ENCODE peak calls at places on chromosomes 5 and 9, in five cellular contexts. One of them, this sample, is unnamed.

GRCh38 chr9:134769084-134769455 is 111.5 kb upstream of the FCN2 start:
- DNase-seq in AG04449: no peak
- DNase-seq in HFFc6: peak; percentile 59
- DNase-seq in HCT116: no peak
- DNase-seq in B cell: no peak
- DNase-seq in this sample: no peak

GRCh38 chr5:92527311-92528078 is 1053.5 kb downstream of the NR2F1-AS1 start:
- DNase-seq in HCT116: no peak
- DNase-seq in HFFc6: peak; percentile 56
- DNase-seq in AG04449: no peak
- DNase-seq in B cell: no peak
- DNase-seq in this sample: no peak

GRCh38 chr5:135174315-135175096 is 140.5 kb upstream of the PITX1 start:
- DNase-seq in HCT116: no peak
- DNase-seq in B cell: no peak
- DNase-seq in AG04449: no peak
- DNase-seq in HFFc6: no peak
- DNase-seq in this sample: no peak

GRCh38 chr9:122179690-122180074 is 20.0 kb downstream of the MORN5 start:
- DNase-seq in HFFc6: no peak
- DNase-seq in B cell: no peak
- DNase-seq in HCT116: peak; percentile 7
- DNase-seq in AG04449: no peak
- DNase-seq in this sample: no peak

GRCh38 chr9:34169125-34169524 is 9.7 kb upstream of the UBAP1 start:
- DNase-seq in HCT116: no peak
- DNase-seq in AG04449: no peak
- DNase-seq in B cell: no peak
- DNase-seq in HFFc6: no peak
- DNase-seq in this sample: no peak

GRCh38 chr5:43123887-43124286 is 3.2 kb downstream of the ZNF131 start:
- DNase-seq in HFFc6: no peak
- DNase-seq in AG04449: no peak
- DNase-seq in B cell: no peak
- DNase-seq in HCT116: no peak
- DNase-seq in this sample: no peak

GRCh38 chr5:5317976-5318375 is 104.5 kb upstream of the ICE1 start:
- DNase-seq in B cell: no peak
- DNase-seq in HFFc6: no peak
- DNase-seq in AG04449: no peak
- DNase-seq in HCT116: no peak
- DNase-seq in this sample: no peak

GRCh38 chr9:129462360-129462759 is 158.5 kb downstream of the C9orf50 start:
- DNase-seq in HFFc6: no peak
- DNase-seq in HCT116: no peak
- DNase-seq in B cell: no peak
- DNase-seq in AG04449: no peak
- DNase-seq in this sample: no peak

GRCh38 chr5:139050432-139050831 is 147.7 kb downstream of the SIL1 start:
- DNase-seq in AG04449: no peak
- DNase-seq in HFFc6: no peak
- DNase-seq in HCT116: no peak
- DNase-seq in B cell: no peak
- DNase-seq in this sample: no peak

GRCh38 chr5:151721087-151721646 is 34.5 kb upstream of the SPARC start:
- DNase-seq in B cell: peak; percentile 43
- DNase-seq in AG04449: no peak
- DNase-seq in HCT116: no peak
- DNase-seq in HFFc6: no peak
- DNase-seq in this sample: peak; percentile 57

GRCh38 chr9:123033864-123034598 is 564 bp downstream of the GPR21 start:
- DNase-seq in HCT116: no peak
- DNase-seq in AG04449: no peak
- DNase-seq in B cell: peak; percentile 19
- DNase-seq in HFFc6: no peak
- DNase-seq in this sample: no peak

GRCh38 chr9:106643211-106643930 is 219.6 kb upstream of the ZNF462 start:
- DNase-seq in B cell: no peak
- DNase-seq in HCT116: no peak
- DNase-seq in HFFc6: no peak
- DNase-seq in AG04449: no peak
- DNase-seq in this sample: no peak

GRCh38 chr5:69450116-69450515 is 35.2 kb downstream of the MARVELD2 start:
- DNase-seq in AG04449: peak; percentile 49
- DNase-seq in B cell: no peak
- DNase-seq in HCT116: peak; percentile 42
- DNase-seq in HFFc6: peak; percentile 89
- DNase-seq in this sample: no peak

GRCh38 chr5:55154893-55155292 is 5.1 kb upstream of the GPX8 start:
- DNase-seq in AG04449: peak; percentile 19
- DNase-seq in B cell: no peak
- DNase-seq in HFFc6: peak; percentile 68
- DNase-seq in HCT116: no peak
- DNase-seq in this sample: no peak

GRCh38 chr5:142501890-142502289 is 177.1 kb upstream of the SPRY4 start:
- DNase-seq in AG04449: no peak
- DNase-seq in B cell: no peak
- DNase-seq in HCT116: no peak
- DNase-seq in HFFc6: no peak
- DNase-seq in this sample: no peak

GRCh38 chr5:12626556-12626955 is 722.3 kb upstream of the CTNND2 start:
- DNase-seq in HCT116: no peak
- DNase-seq in B cell: no peak
- DNase-seq in AG04449: no peak
- DNase-seq in HFFc6: no peak
- DNase-seq in this sample: no peak

GRCh38 chr9:115668506-115668905 is 485.1 kb upstream of the PAPPA start:
- DNase-seq in HCT116: no peak
- DNase-seq in B cell: no peak
- DNase-seq in HFFc6: peak; percentile 69
- DNase-seq in AG04449: peak; percentile 83
- DNase-seq in this sample: no peak

GRCh38 chr5:168992687-168993086 is 308.3 kb downstream of the SLIT3 start:
- DNase-seq in AG04449: no peak
- DNase-seq in HCT116: peak; percentile 22
- DNase-seq in B cell: no peak
- DNase-seq in HFFc6: no peak
- DNase-seq in this sample: no peak

GRCh38 chr5:147854331-147854730 is 22.9 kb upstream of the SPINK1 start:
- DNase-seq in B cell: no peak
- DNase-seq in HCT116: no peak
- DNase-seq in HFFc6: no peak
- DNase-seq in AG04449: no peak
- DNase-seq in this sample: no peak

GRCh38 chr9:29556746-29557145 is 1983.5 kb upstream of the C9orf72 start:
- DNase-seq in HCT116: no peak
- DNase-seq in B cell: no peak
- DNase-seq in AG04449: no peak
- DNase-seq in HFFc6: no peak
- DNase-seq in this sample: no peak

GRCh38 chr5:16733597-16733996 is 116.8 kb upstream of the RETREG1 start:
- DNase-seq in B cell: no peak
- DNase-seq in HCT116: no peak
- DNase-seq in HFFc6: no peak
- DNase-seq in AG04449: no peak
- DNase-seq in this sample: no peak

GRCh38 chr9:72305102-72305546 is 59.9 kb downstream of the ZFAND5 start:
- DNase-seq in AG04449: no peak
- DNase-seq in B cell: peak; percentile 64
- DNase-seq in HCT116: peak; percentile 95
- DNase-seq in HFFc6: no peak
- DNase-seq in this sample: no peak

GRCh38 chr9:137071282-137071681 is 925 bp upstream of the SAPCD2 start:
- DNase-seq in HCT116: no peak
- DNase-seq in B cell: no peak
- DNase-seq in HFFc6: no peak
- DNase-seq in AG04449: no peak
- DNase-seq in this sample: no peak

GRCh38 chr5:148626986-148627385 is 27.3 kb downstream of the HTR4 start:
- DNase-seq in B cell: no peak
- DNase-seq in HCT116: no peak
- DNase-seq in AG04449: no peak
- DNase-seq in HFFc6: no peak
- DNase-seq in this sample: no peak

GRCh38 chr5:113721171-113721570 is 207.7 kb downstream of the YTHDC2 start:
- DNase-seq in AG04449: no peak
- DNase-seq in HCT116: no peak
- DNase-seq in HFFc6: no peak
- DNase-seq in B cell: no peak
- DNase-seq in this sample: no peak

GRCh38 chr5:76602094-76602726 is 21.0 kb downstream of the F2RL2 start:
- DNase-seq in B cell: no peak
- DNase-seq in HFFc6: no peak
- DNase-seq in AG04449: no peak
- DNase-seq in HCT116: no peak
- DNase-seq in this sample: no peak

GRCh38 chr5:158234323-158235158 is 375.6 kb upstream of the CLINT1 start:
- DNase-seq in HFFc6: no peak
- DNase-seq in HCT116: no peak
- DNase-seq in AG04449: no peak
- DNase-seq in B cell: peak; percentile 12
- DNase-seq in this sample: no peak

DNA sequence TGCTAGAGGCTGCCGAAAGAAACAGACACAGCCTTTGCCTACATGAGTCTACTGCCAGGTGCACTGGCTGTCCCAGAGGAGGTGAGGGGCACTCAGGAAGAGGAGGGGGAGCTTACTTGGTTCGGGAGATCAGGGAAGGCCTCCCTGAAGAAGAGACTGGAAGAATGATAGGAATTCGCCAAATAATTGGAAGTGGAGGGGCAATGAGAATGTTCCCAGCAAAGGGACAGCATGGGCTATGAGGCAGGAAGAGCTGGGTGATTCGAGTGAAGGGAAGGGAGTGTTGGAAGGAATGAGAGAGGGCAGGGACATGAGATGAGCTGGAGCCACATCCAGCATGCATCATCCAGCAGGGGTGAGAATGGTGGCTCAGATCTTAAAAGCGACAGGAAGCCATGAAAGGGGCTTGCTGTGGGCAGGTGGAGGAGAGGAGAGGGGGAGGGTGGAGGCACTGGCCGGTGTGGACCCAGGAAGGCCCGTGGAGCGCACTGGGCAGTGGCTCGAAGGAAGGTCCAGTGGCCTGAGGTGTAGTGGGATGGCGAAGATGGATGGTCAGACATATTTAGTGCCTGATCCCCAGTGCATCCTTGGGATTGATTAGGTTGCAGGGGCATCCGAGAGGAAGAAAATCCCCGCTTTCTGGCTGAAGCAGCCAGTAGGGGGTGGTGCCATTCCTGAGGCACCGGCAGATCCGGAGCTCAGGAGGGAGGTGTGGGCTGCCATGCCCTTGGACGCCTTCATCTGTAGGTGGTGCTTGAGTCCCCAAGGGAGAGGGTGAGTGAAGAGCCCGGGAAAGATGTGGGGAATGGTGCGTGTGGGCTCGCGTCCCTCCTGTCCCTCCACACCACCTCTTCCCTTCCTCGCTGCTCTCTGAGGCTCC is 53.5 kb upstream of the GARNL3 start:
- DNase-seq in AG04449: no peak
- DNase-seq in HCT116: no peak
- DNase-seq in B cell: no peak
- DNase-seq in HFFc6: no peak
- DNase-seq in this sample: no peak
- TF ChIP-seq CTCF in AG04449: no peak
- TF ChIP-seq CTCF in HCT116: no peak
- TF ChIP-seq CTCF in B cell: no peak
- TF ChIP-seq CTCF in HFFc6: no peak
- TF ChIP-seq CTCF in this sample: no peak

DNA sequence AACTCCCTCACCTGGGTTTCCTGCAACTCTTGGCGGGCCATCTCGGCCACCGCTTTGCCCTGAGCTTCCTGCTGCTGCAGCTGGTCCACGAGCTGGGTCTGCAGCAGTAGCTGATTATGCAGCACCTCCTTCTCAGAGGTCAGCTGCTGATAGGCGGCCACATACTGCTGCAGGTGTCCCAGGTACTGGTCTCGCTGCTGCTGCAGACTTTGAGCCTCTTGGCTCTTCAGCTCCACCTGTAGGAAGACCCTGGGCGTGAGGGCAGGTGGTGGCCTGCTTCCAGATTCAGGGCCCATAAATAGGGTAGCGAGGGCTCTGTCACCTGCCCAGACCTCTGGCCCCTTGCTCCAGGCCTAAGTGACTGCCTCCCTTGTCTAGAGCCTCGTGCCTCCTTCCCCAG is 16.7 kb downstream of the GOLGA2 start:
- DNase-seq in AG04449: no peak
- DNase-seq in B cell: no peak
- DNase-seq in HFFc6: no peak
- DNase-seq in HCT116: no peak
- DNase-seq in this sample: no peak
- TF ChIP-seq CTCF in AG04449: no peak
- TF ChIP-seq CTCF in B cell: no peak
- TF ChIP-seq CTCF in HFFc6: peak; percentile 20
- TF ChIP-seq CTCF in HCT116: peak; percentile 35
- TF ChIP-seq CTCF in this sample: no peak

GRCh38 chr5:38515081-38515480 is 41.4 kb downstream of the LIFR start:
- DNase-seq in AG04449: no peak
- DNase-seq in HCT116: no peak
- DNase-seq in B cell: no peak
- DNase-seq in HFFc6: no peak
- DNase-seq in this sample: no peak

GRCh38 chr5:38519476-38519875 is 37.0 kb downstream of the LIFR start:
- DNase-seq in HFFc6: no peak
- DNase-seq in B cell: no peak
- DNase-seq in HCT116: no peak
- DNase-seq in AG04449: no peak
- DNase-seq in this sample: no peak

GRCh38 chr5:38518341-38518740 is 38.1 kb downstream of the LIFR start:
- DNase-seq in HFFc6: no peak
- DNase-seq in HCT116: no peak
- DNase-seq in B cell: no peak
- DNase-seq in AG04449: no peak
- DNase-seq in this sample: no peak

GRCh38 chr5:38515648-38516047 is 40.8 kb downstream of the LIFR start:
- DNase-seq in B cell: no peak
- DNase-seq in HCT116: peak; percentile 4
- DNase-seq in AG04449: no peak
- DNase-seq in HFFc6: peak; percentile 27
- DNase-seq in this sample: no peak
- TF ChIP-seq CTCF in B cell: no peak
- TF ChIP-seq CTCF in HCT116: peak; percentile 45
- TF ChIP-seq CTCF in AG04449: peak; percentile 57
- TF ChIP-seq CTCF in HFFc6: peak; percentile 74
- TF ChIP-seq CTCF in this sample: no peak

GRCh38 chr9:131419029-131419614 is 25.2 kb downstream of the PRRC2B start:
- DNase-seq in AG04449: no peak
- DNase-seq in HCT116: no peak
- DNase-seq in B cell: no peak
- DNase-seq in HFFc6: peak; percentile 57
- DNase-seq in this sample: no peak

GRCh38 chr9:131422241-131422792 is 28.4 kb downstream of the PRRC2B start:
- DNase-seq in HFFc6: peak; percentile 16
- DNase-seq in B cell: no peak
- DNase-seq in HCT116: no peak
- DNase-seq in AG04449: no peak
- DNase-seq in this sample: no peak

GRCh38 chr9:131421691-131422090 is 27.8 kb downstream of the PRRC2B start:
- DNase-seq in B cell: no peak
- DNase-seq in HCT116: no peak
- DNase-seq in AG04449: no peak
- DNase-seq in HFFc6: no peak
- DNase-seq in this sample: no peak

GRCh38 chr9:131419716-131420115 is 25.8 kb downstream of the PRRC2B start:
- DNase-seq in HFFc6: no peak
- DNase-seq in HCT116: no peak
- DNase-seq in B cell: no peak
- DNase-seq in AG04449: no peak
- DNase-seq in this sample: no peak

GRCh38 chr9:131420913-131421312 is 27.0 kb downstream of the PRRC2B start:
- DNase-seq in HFFc6: peak; percentile 50
- DNase-seq in AG04449: no peak
- DNase-seq in B cell: no peak
- DNase-seq in HCT116: no peak
- DNase-seq in this sample: no peak
- TF ChIP-seq CTCF in HFFc6: peak; percentile 31
- TF ChIP-seq CTCF in AG04449: peak; percentile 12
- TF ChIP-seq CTCF in B cell: no peak
- TF ChIP-seq CTCF in HCT116: no peak
- TF ChIP-seq CTCF in this sample: no peak

This sample was measured in GM13976.